ENCODE peak calls at places on chromosomes 7 and 10, in ten cellular contexts. U is AG04450, K is thyroid gland, Z is fibroblast of lung, S is fibroblast of mammary gland, R is choroid plexus epithelial cell, G is MM.1S, Y is GM23338, F is uterus, C is Caco-2. I is an unnamed sample.

GRCh38 chr7:26141077-26141476 is 10.9 kb upstream of the NFE2L3 start:
- DNase-seq in Y (no peak), F (no peak), C (no peak), R (no peak), G (no peak), K (no peak), S (no peak), Z (no peak), U (no peak), I (no peak)

GRCh38 chr10:63265646-63266207 is 132.6 kb downstream of the NRBF2 start:
- DNase-seq in K (no peak), S (no peak), R (no peak), Y (no peak), G (no peak), F (no peak), C (no peak), Z (peak), U (no peak), I (no peak)

GRCh38 chr10:23073527-23073926 is 21.9 kb upstream of the MSRB2 start:
- DNase-seq in Z (no peak), K (no peak), Y (no peak), G (no peak), R (no peak), F (no peak), S (no peak), U (no peak), C (no peak), I (no peak)

GRCh38 chr7:142508251-142508650 is 241.0 kb upstream of the PRSS1 start:
- DNase-seq in C (no peak), S (peak), K (no peak), Y (no peak), F (no peak), Z (peak), G (no peak), R (peak), U (no peak), I (no peak)

GRCh38 chr10:22486431-22486830 is 141.1 kb downstream of the SPAG6 start:
- DNase-seq in C (no peak), S (peak), R (no peak), F (no peak), K (no peak), Y (no peak), G (no peak), U (no peak), Z (no peak), I (peak)

GRCh38 chr10:101778781-101779543 is 3.0 kb upstream of the FGF8 start:
- DNase-seq in R (peak), C (peak), U (no peak), Z (peak), S (peak), F (no peak), Y (peak), G (peak), K (peak), I (no peak)

GRCh38 chr10:61271127-61271780 is 181.9 kb downstream of the TMEM26 start:
- DNase-seq in G (no peak), C (no peak), Z (peak), R (peak), U (peak), K (no peak), Y (peak), F (no peak), S (peak), I (peak)

GRCh38 chr7:81725496-81726117 is 44.2 kb downstream of the HGF start:
- DNase-seq in Z (peak), C (no peak), F (no peak), S (peak), U (peak), Y (no peak), G (no peak), R (peak), K (no peak), I (peak)

GRCh38 chr7:47847207-47847606 is 101.1 kb downstream of the PKD1L1 start:
- DNase-seq in K (no peak), Y (peak), R (no peak), U (no peak), C (no peak), G (no peak), F (no peak), S (no peak), Z (no peak), I (no peak)

GRCh38 chr7:124712017-124712416 is 53.6 kb downstream of the GPR37 start:
- DNase-seq in Z (no peak), C (no peak), G (no peak), S (no peak), R (peak), Y (peak), F (no peak), K (no peak), U (no peak), I (no peak)

GRCh38 chr7:18515067-18515466 is 19.5 kb downstream of the HDAC9 start:
- DNase-seq in R (peak), Y (no peak), K (no peak), C (no peak), Z (peak), S (no peak), F (no peak), G (no peak), U (no peak), I (no peak)

GRCh38 chr7:23679898-23680416 is at the start of gene FAM221A:
- DNase-seq in K (peak), G (peak), F (peak), R (peak), Z (peak), U (peak), C (peak), Y (peak), S (peak), I (peak)

GRCh38 chr10:125564570-125564969 is 118.4 kb downstream of the TEX36 start:
- DNase-seq in K (no peak), G (no peak), U (no peak), R (no peak), C (no peak), Y (no peak), S (no peak), Z (no peak), F (no peak), I (no peak)

GRCh38 chr10:107889101-107889500 is 724.6 kb upstream of the SORCS1 start:
- DNase-seq in R (no peak), Z (no peak), Y (no peak), G (no peak), K (no peak), C (no peak), F (no peak), S (peak), U (no peak), I (no peak)

GRCh38 chr7:105639677-105640493 is 58.6 kb upstream of the EFCAB10 start:
- DNase-seq in Y (peak), F (no peak), K (peak), C (no peak), S (no peak), G (no peak), U (no peak), R (no peak), Z (no peak), I (no peak)

GRCh38 chr10:35827783-35828182 is 185.7 kb upstream of the FZD8 start:
- DNase-seq in S (no peak), K (no peak), G (no peak), Y (no peak), Z (no peak), F (no peak), U (no peak), C (no peak), R (no peak), I (no peak)

GRCh38 chr10:59358576-59358975 is 3.8 kb downstream of the FAM13C start:
- DNase-seq in Z (no peak), F (no peak), Y (no peak), G (no peak), S (no peak), R (no peak), K (no peak), C (no peak), U (no peak), I (no peak)

GRCh38 chr10:132174237-132174636 is 12.5 kb upstream of the DPYSL4 start:
- DNase-seq in R (no peak), F (no peak), C (no peak), K (no peak), G (no peak), Y (no peak), Z (no peak), S (no peak), U (no peak), I (no peak)

GRCh38 chr7:44964384-44964830 is 14.4 kb downstream of the MYO1G start:
- DNase-seq in F (no peak), U (no peak), R (peak), K (no peak), Y (peak), Z (no peak), S (peak), G (no peak), C (peak), I (no peak)

GRCh38 chr7:33918401-33919120 is 13.2 kb downstream of the BMPER start:
- DNase-seq in Y (peak), C (no peak), S (no peak), G (no peak), Z (no peak), K (no peak), U (no peak), R (no peak), F (no peak), I (no peak)

GRCh38 chr7:27031289-27032172 is 64.3 kb downstream of the HOXA1 start:
- DNase-seq in S (peak), Z (peak), F (no peak), U (peak), C (no peak), G (peak), R (peak), K (no peak), Y (no peak), I (no peak)

GRCh38 chr10:128781636-128782035 is 655.4 kb upstream of the MKI67 start:
- DNase-seq in F (no peak), U (no peak), Y (no peak), C (no peak), S (no peak), K (no peak), R (no peak), Z (no peak), G (no peak), I (no peak)

GRCh38 chr7:84589012-84589411 is 394.4 kb upstream of the SEMA3A start:
- DNase-seq in K (peak), U (no peak), G (no peak), Y (no peak), F (no peak), S (no peak), C (no peak), R (no peak), Z (no peak), I (no peak)

GRCh38 chr7:94949532-94949931 is 42.1 kb downstream of the PPP1R9A start:
- DNase-seq in U (no peak), K (no peak), G (no peak), Y (no peak), S (no peak), Z (no peak), F (no peak), R (no peak), C (no peak), I (no peak)

GRCh38 chr10:24951201-24952145 is 933 bp downstream of the PRTFDC1 start:
- DNase-seq in Z (peak), C (peak), U (no peak), Y (peak), K (peak), S (peak), R (peak), F (peak), G (no peak), I (no peak)

GRCh38 chr10:22704348-22705341 is 9.7 kb downstream of the PIP4K2A start:
- DNase-seq in C (no peak), S (no peak), K (no peak), R (no peak), F (no peak), G (no peak), U (no peak), Y (no peak), Z (no peak), I (no peak)

GRCh38 chr10:60093317-60093716 is 187.0 kb upstream of the CCDC6 start:
- DNase-seq in Y (no peak), R (no peak), K (no peak), Z (no peak), F (no peak), U (no peak), G (no peak), S (no peak), C (no peak), I (no peak)

GRCh38 chr10:86698207-86698940 is 30.1 kb downstream of the LDB3 start:
- DNase-seq in R (no peak), K (no peak), Z (no peak), G (no peak), C (no peak), F (no peak), S (no peak), U (no peak), Y (no peak), I (no peak)
- TF ChIP-seq CTCF in R (peak), K (no peak), Z (no peak), G (no peak), C (peak), F (no peak), S (no peak), U (no peak), Y (peak), I (no peak)

DNA sequence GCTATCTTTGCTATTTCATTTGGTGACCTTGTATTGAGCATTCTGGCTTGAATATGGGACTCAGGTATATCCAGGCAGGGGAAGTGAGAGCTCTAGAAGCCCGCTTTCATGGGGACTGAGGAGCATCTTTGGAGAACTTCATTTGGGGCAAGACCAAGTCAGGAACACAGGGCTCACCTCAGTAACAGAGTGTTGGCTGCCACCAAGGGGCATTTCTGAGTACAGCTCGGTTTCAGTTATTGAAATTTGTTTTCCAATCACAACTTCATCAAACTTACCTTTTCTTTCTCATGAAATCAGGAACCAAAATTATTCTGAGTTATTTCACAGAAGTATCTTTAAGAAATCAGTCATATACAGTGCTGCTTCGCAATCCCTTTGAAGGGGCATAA is 337.2 kb downstream of the C7orf25 start:
- DNase-seq in Z (peak), G (no peak), F (no peak), Y (peak), K (no peak), U (no peak), R (peak), C (no peak), S (peak), I (no peak)
- TF ChIP-seq CTCF in Z (no peak), G (peak), F (no peak), Y (peak), K (no peak), U (no peak), R (peak), C (no peak), S (peak), I (peak)

DNA sequence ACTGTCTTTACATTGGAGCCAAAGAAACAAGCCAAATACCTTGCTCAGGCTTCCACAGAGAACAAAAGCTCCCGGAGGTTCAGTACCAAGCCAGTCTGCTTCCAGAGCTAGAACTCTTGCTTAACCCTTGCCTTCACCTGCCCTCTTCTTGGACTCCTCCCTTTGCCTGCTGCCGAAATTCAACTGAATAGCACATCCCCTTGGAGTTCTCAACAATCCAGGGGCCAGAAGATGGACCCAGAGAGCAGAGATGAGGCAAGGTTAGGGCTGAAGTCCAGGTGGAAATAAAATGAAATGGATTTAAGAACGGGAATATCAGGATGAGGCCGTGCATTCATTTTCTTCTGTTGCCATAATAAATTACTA is 876 bp upstream of the PIK3AP1 start:
- DNase-seq in U (no peak), Y (peak), R (no peak), G (no peak), K (no peak), S (no peak), C (no peak), Z (no peak), F (no peak), I (no peak)
- TF ChIP-seq CTCF in U (no peak), Y (peak), R (peak), G (peak), K (no peak), S (no peak), C (peak), Z (no peak), F (no peak), I (no peak)

GRCh38 chr7:134957005-134957404 is 29.3 kb upstream of the AGBL3 start:
- DNase-seq in S (no peak), C (no peak), K (no peak), U (no peak), R (no peak), Y (no peak), G (no peak), Z (no peak), F (no peak), I (no peak)

GRCh38 chr7:134959810-134960209 is 26.5 kb upstream of the AGBL3 start:
- DNase-seq in U (no peak), S (no peak), Y (no peak), K (no peak), G (no peak), F (no peak), R (no peak), C (no peak), Z (no peak), I (no peak)

GRCh38 chr7:134966691-134967090 is 19.6 kb upstream of the AGBL3 start:
- DNase-seq in R (no peak), U (no peak), C (peak), Z (no peak), G (no peak), Y (no peak), F (no peak), K (no peak), S (no peak), I (no peak)

GRCh38 chr7:134963031-134963430 is 23.3 kb upstream of the AGBL3 start:
- DNase-seq in F (no peak), S (no peak), R (no peak), C (no peak), Z (no peak), U (no peak), Y (no peak), K (no peak), G (no peak), I (no peak)

DNA sequence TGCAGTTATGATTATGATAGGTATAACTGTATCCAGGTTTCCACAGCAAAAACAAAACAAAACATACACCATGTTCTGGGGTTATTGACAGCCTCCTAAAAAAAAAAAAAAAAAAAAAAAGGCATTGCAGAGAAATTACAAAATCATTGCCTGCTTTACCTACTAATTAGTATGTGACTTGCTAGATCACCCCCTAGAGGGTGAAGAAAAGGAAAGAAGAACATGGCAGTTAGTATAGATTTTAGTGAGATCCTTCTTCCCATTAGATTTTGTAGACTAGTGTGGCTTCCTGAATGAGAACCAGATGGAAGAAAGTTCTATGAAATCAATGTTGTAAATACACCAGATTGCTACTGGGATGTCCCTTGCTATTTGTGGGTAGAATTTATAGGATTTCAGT is 24.0 kb upstream of the AGBL3 start:
- DNase-seq in C (no peak), F (no peak), Y (peak), R (no peak), U (no peak), Z (no peak), G (no peak), K (no peak), S (peak), I (no peak)
- TF ChIP-seq CTCF in C (no peak), F (no peak), Y (peak), R (peak), U (peak), Z (no peak), G (no peak), K (no peak), S (peak), I (no peak)

I was measured in AG09319.